ENCODE peak calls at places on chromosome 17, in seven cellular contexts. H is brain microvascular endothelial cell, M is endodermal cell, B is neural progenitor cell, X is transverse colon, D is GM12878, R is HCT116. T is an unnamed sample. For H3K27me3, the result is how much of the 10 kb centered on the place peaks cover.

GRCh38 chr17:6402258-6402657 is 32.7 kb downstream of the AIPL1 start:
- DNase-seq in B (no peak), M (no peak), R (no peak), X (no peak), D (no peak), H (no peak), T (no peak)

GRCh38 chr17:28369684-28370034 is 448 bp downstream of the VTN start:
- DNase-seq in B (no peak), H (no peak), X (no peak), D (no peak), M (no peak), R (no peak), T (no peak)

GRCh38 chr17:6666077-6666521 is 14.5 kb downstream of the C17orf100 start:
- DNase-seq in R (peak), D (no peak), M (peak), B (peak), H (peak), X (peak), T (no peak)

GRCh38 chr17:6456321-6456720 is 12.1 kb downstream of the PIMREG start:
- DNase-seq in B (no peak), D (no peak), H (no peak), R (no peak), X (no peak), M (no peak), T (no peak)

GRCh38 chr17:68383443-68384321 is 73.6 kb downstream of the WIPI1 start:
- DNase-seq in X (no peak), B (no peak), D (no peak), H (peak), R (peak), M (peak), T (no peak)

GRCh38 chr17:32813021-32813420 is 63.9 kb downstream of the MYO1D start:
- DNase-seq in X (no peak), M (no peak), D (no peak), R (no peak), B (no peak), H (peak), T (no peak)

GRCh38 chr17:43984521-43984920 is 19.9 kb upstream of the NAGS start:
- DNase-seq in R (no peak), X (no peak), M (peak), D (no peak), B (peak), H (no peak), T (no peak)

GRCh38 chr17:64155751-64156544 is 26.0 kb upstream of the ERN1 start:
- DNase-seq in R (no peak), H (no peak), B (peak), M (peak), X (peak), D (no peak), T (no peak)

GRCh38 chr17:65278050-65278819 is 141.1 kb downstream of the RGS9 start:
- DNase-seq in R (peak), M (peak), H (peak), B (peak), D (no peak), X (peak), T (no peak)

GRCh38 chr17:17940451-17940911 is 31.7 kb downstream of the TOM1L2 start:
- DNase-seq in B (no peak), M (no peak), H (no peak), R (no peak), D (no peak), X (no peak), T (no peak)

GRCh38 chr17:29585080-29585751 is 4.2 kb downstream of the GIT1 start:
- DNase-seq in R (no peak), B (no peak), M (peak), X (no peak), D (no peak), H (no peak), T (no peak)

GRCh38 chr17:65931246-65932149 is 260.4 kb downstream of the CEP112 start:
- DNase-seq in X (no peak), M (no peak), R (no peak), B (no peak), D (no peak), H (no peak), T (no peak)

GRCh38 chr17:78040561-78041400 is 82.3 kb downstream of the TNRC6C start:
- DNase-seq in B (no peak), X (peak), R (peak), D (peak), M (peak), H (peak), T (no peak)
- TF ChIP-seq CTCF in B (no peak), X (no peak), R (no peak), D (no peak), M (no peak), H (no peak), T (peak)

GRCh38 chr17:75030161-75030560 is 16.6 kb downstream of the ATP5PD start:
- DNase-seq in H (no peak), D (no peak), M (peak), X (no peak), R (no peak), B (no peak), T (no peak)

GRCh38 chr17:75032896-75033294 is 13.9 kb downstream of the ATP5PD start:
- DNase-seq in B (no peak), H (peak), X (no peak), R (no peak), D (no peak), M (peak), T (no peak)

GRCh38 chr17:75034236-75034908 is 12.4 kb downstream of the ATP5PD start:
- DNase-seq in H (peak), D (peak), B (peak), X (peak), M (peak), R (peak), T (no peak)

GRCh38 chr17:75033346-75034235 is 13.2 kb downstream of the ATP5PD start:
- DNase-seq in R (peak), X (peak), M (peak), H (peak), D (peak), B (peak), T (no peak)

DNA sequence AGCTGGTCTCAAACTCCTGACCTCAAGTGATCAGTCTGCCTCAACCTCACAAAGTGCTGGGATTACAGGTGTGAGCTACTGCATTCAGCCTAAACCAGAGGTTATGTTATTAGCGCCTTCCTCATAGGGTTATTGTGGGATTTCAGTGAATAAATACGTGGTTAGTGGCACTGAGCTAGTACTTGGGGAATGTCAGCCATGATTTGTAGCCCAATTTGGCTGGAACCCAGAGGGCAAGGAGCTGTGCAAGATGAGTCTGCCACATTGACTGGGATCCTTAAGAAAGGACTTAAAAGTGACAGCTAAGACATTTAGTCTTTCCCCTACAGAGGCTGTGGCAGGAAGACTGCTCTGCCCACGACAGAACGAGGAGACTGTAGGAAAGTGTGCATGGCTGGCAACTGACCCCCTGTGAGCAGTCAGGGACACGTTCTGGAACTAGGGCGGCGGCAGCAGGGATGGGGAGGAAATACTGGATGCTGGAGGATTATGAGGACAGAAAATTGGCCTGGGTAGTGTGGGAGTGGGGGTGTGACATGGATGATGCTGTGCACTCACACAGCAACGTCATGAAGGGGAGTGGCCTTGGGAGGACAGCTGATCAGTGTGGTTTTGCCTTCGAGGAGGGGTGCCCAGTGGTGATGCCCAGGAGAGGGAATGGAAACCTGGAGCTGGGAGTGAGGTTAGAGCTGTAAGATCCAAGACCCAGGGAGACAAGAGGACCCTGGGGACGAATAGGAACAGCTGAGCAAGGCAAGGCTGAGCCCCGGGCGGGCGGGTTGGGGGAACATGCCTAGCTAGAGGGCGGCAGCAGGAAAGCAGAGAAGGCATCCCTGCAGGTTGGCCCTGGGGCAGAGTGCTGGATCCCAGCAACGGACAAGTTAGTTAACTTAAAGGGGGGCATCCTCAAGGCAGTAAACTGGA is 14.5 kb downstream of the ATP5PD start:
- DNase-seq in D (no peak), H (peak), R (peak), M (peak), X (peak), B (peak), T (peak)
- H3K27me3 ChIP-seq in D (under half), H (under half), R (under half), M (under half), X (under half), B (under half), T (under half)

GRCh38 chr17:42051645-42052044 is 1.2 kb upstream of the C17orf113 start:
- DNase-seq in X (no peak), R (no peak), D (no peak), B (no peak), M (no peak), H (no peak), T (no peak)

GRCh38 chr17:42049834-42050359 is 504 bp downstream of the C17orf113 start:
- DNase-seq in B (no peak), R (no peak), H (no peak), X (no peak), M (no peak), D (no peak), T (no peak)

GRCh38 chr17:42052478-42052877 is 2.1 kb upstream of the C17orf113 start:
- DNase-seq in H (no peak), M (no peak), X (no peak), R (no peak), D (no peak), B (no peak), T (no peak)

GRCh38 chr17:42050360-42051012 is at the start of gene C17orf113:
- DNase-seq in R (no peak), X (peak), D (no peak), B (peak), H (peak), M (peak), T (no peak)

GRCh38 chr17:42051013-42051400 is 606 bp upstream of the C17orf113 start:
- DNase-seq in M (no peak), X (no peak), B (no peak), H (no peak), R (no peak), D (no peak), T (no peak)
- H3K4me3 ChIP-seq in M (peak), X (peak), B (peak), H (peak), R (peak), D (no peak), T (peak)

GRCh38 chr17:69928586-69928985 is 146.4 kb upstream of the KCNJ16 start:
- DNase-seq in D (no peak), R (no peak), H (no peak), X (no peak), B (no peak), M (no peak), T (no peak)
- TF ChIP-seq CTCF in D (no peak), R (no peak), H (no peak), X (no peak), B (no peak), M (no peak), T (no peak)

GRCh38 chr17:48571826-48572417 is 6.2 kb downstream of the HOXB4 start:
- DNase-seq in X (no peak), M (no peak), R (no peak), B (no peak), H (no peak), D (no peak), T (no peak)
- H3K27me3 ChIP-seq in X (under half), M (half or more), R (under half), B (half or more), H (half or more), D (under half), T (under half)

DNA sequence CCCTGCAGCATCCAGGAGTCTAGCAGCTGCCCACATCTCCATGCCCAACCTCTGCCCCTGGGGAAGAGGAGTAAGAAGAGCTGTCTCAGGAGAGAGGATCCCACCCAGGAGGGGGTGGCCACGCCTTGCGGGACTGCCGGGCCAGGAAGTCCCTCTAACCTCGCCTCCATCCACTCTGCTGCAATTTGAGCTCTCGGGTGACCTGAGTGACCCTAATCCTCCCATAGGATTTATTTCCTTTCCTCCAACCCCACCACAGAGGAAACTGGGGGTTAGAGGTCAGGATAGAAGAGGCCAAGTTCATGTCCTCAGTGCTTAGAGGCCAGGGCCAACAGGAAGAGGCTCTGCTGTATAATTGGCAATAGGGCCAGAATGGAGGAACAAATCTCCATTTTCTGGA is 22.6 kb upstream of the NGFR start:
- DNase-seq in R (no peak), B (no peak), H (no peak), M (no peak), X (no peak), D (no peak), T (no peak)
- H3K4me3 ChIP-seq in R (no peak), B (no peak), H (no peak), M (no peak), X (no peak), D (no peak), T (no peak)

DNA sequence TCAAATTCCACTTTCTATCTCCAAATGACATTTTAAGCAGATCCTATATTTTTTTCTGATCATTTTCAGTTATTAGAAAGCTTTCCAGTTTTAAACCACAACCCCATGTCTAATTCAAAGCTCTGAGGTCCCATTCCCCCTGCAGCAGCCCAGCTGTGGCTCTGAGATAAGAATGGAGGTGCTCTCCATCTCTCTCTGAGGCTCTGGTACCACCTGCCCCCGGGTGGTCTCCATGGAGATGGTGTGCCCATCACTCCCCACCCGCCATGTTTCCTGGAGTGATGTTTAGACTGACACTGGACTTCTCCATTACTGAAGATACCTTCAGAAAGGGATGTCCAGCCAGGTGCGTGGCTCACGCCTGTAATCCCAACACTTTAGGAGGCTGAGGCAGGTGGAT is 68.1 kb upstream of the SEC14L1 start:
- DNase-seq in D (no peak), X (no peak), M (no peak), H (no peak), R (no peak), B (no peak), T (no peak)
- TF ChIP-seq CTCF in D (no peak), X (no peak), M (no peak), H (no peak), R (no peak), B (no peak), T (no peak)

DNA sequence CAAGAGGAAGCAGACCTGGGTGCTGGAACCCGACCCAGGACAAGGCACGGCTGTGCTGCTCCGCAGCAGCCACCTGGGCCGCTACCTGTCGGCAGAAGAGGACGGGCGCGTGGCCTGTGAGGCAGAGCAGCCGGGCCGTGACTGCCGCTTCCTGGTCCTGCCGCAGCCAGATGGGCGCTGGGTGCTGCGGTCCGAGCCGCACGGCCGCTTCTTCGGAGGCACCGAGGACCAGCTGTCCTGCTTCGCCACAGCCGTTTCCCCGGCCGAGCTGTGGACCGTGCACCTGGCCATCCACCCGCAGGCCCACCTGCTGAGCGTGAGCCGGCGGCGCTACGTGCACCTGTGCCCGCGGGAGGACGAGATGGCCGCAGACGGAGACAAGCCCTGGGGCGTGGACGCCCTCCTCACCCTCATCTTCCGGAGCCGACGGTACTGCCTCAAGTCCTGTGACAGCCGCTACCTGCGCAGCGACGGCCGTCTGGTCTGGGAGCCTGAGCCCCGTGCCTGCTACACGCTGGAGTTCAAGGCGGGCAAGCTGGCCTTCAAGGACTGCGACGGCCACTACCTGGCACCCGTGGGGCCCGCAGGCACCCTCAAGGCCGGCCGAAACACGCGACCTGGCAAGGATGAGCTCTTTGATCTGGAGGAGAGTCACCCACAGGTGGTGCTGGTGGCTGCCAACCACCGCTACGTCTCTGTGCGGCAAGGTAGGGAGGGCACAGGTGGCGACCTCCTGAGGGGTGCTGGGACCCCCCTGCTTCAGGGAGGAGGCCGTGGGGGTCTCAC is 667 bp downstream of the FSCN2 start:
- DNase-seq in B (no peak), X (no peak), H (no peak), D (no peak), M (no peak), R (no peak), T (no peak)
- H3K27me3 ChIP-seq in B (under half), X (half or more), H (under half), D (under half), M (under half), R (under half), T (under half)

DNA sequence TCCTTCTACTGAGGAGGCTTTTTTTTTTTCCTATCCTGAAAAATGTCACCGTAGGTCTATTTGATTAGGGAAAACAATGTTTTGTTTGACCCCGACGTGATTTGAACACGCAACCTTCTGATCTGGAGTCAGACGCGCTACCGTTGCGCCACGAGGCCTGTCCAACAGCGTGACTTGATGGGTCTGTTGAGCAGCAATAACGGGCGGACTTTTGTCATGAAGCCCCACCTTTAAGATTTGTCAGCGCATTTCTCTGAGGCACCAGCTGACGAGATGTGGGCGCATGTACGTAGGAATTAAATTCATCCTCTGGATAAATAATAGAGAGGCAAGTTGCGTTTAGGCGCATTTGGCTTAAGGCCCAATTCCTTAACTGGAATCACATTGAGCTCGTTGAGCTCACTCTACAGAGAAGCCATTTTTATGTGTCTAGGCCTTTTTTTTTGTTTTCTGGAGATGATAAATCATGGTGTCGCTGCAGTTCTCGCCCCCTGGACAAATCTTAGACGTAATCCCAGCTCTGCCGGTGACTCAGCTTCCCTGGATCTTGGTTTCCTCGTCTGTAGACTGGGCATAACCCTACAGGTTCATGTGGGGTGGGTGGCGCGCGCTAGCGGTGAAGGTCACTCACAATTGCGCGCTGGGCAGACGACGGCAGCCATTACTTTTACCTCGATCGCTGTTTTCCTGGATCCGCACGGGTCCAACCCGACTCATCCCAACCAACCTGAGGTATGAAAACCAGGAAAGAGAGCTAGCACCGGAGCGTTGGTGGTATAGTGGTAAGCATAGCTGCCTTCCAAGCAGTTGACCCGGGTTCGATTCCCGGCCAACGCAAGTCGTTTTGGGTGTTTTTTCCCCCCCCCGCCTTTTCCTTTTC is 10.6 kb upstream of the AURKB start:
- DNase-seq in D (peak), M (peak), X (peak), R (peak), B (peak), H (peak), T (no peak)
- H3K4me3 ChIP-seq in D (peak), M (peak), X (peak), R (peak), B (peak), H (peak), T (peak)